ENCODE peak calls at places on chromosomes 7 and 10, in ten cellular contexts. X is endothelial cell of umbilical vein, F is IMR-90, U is Peyer's patch, R is right lobe of liver, J is H1, V is GM12892, L is suprapubic skin, A is adrenal gland, I is lower leg skin. O is an unnamed sample.
A peak's percentile ranks its signal among the peaks of the same experiment; 100 is the strongest.

GRCh38 chr7:111090834-111091233 is at the start of gene LRRN3:
- DNase-seq in X (no peak), F (peak; percentile 61), U (no peak), R (peak; percentile 44), J (no peak), V (no peak), L (no peak), A (peak; percentile 64), I (no peak), O (no peak)

GRCh38 chr7:118169146-118169545 is 14.8 kb upstream of the LSM8 start:
- DNase-seq in X (no peak), F (peak; percentile 41), U (no peak), R (no peak), J (no peak), V (no peak), L (no peak), A (no peak), I (no peak), O (no peak)

GRCh38 chr7:149670288-149670687 is 103.1 kb downstream of the ZNF467 start:
- DNase-seq in X (peak; percentile 55), F (peak; percentile 10), U (no peak), R (no peak), J (no peak), V (no peak), L (no peak), A (peak; percentile 50), I (no peak), O (no peak)

GRCh38 chr10:18087398-18087797 is 52.8 kb upstream of the CACNB2 start:
- DNase-seq in X (no peak), F (peak; percentile 27), U (no peak), R (no peak), J (no peak), V (no peak), L (no peak), A (peak; percentile 21), I (no peak), O (no peak)

GRCh38 chr7:108078156-108078781 is 51.9 kb downstream of the LAMB4 start:
- DNase-seq in X (peak; percentile 30), F (peak; percentile 34), U (no peak), R (no peak), J (no peak), V (no peak), L (no peak), A (no peak), I (no peak), O (no peak)

GRCh38 chr7:122006687-122007086 is 133.7 kb downstream of the PTPRZ1 start:
- DNase-seq in X (no peak), F (no peak), U (no peak), R (no peak), J (no peak), V (no peak), L (no peak), A (no peak), I (no peak), O (no peak)

GRCh38 chr10:77182803-77183202 is 454.8 kb downstream of the KCNMA1 start:
- DNase-seq in X (no peak), F (no peak), U (no peak), R (no peak), J (no peak), V (no peak), L (no peak), A (no peak), I (no peak), O (no peak)

GRCh38 chr10:25083546-25084111 is 67.2 kb downstream of the THNSL1 start:
- DNase-seq in X (no peak), F (no peak), U (no peak), R (no peak), J (no peak), V (no peak), L (no peak), A (no peak), I (no peak), O (no peak)

GRCh38 chr10:62805139-62806092 is 896 bp downstream of the ADO start:
- DNase-seq in X (peak; percentile 51), F (peak; percentile 47), U (peak; percentile 71), R (peak; percentile 55), J (peak; percentile 73), V (no peak), L (no peak), A (peak; percentile 35), I (peak; percentile 19), O (peak; percentile 41)

GRCh38 chr7:27999829-28000228 is 180.8 kb downstream of the JAZF1 start:
- DNase-seq in X (no peak), F (no peak), U (no peak), R (no peak), J (no peak), V (no peak), L (no peak), A (no peak), I (no peak), O (no peak)

GRCh38 chr10:76640765-76641164 is 996.8 kb downstream of the KCNMA1 start:
- DNase-seq in X (no peak), F (peak; percentile 85), U (no peak), R (no peak), J (no peak), V (no peak), L (no peak), A (no peak), I (no peak), O (no peak)

GRCh38 chr10:114694735-114695134 is 36.7 kb upstream of the ABLIM1 start:
- DNase-seq in X (peak; percentile 62), F (no peak), U (no peak), R (peak; percentile 57), J (peak; percentile 81), V (peak; percentile 17), L (no peak), A (no peak), I (no peak), O (peak; percentile 53)

GRCh38 chr7:7228967-7229366 is 46.6 kb downstream of the C1GALT1 start:
- DNase-seq in X (no peak), F (no peak), U (no peak), R (no peak), J (no peak), V (no peak), L (no peak), A (no peak), I (no peak), O (no peak)

GRCh38 chr10:133422223-133422820 is 2.1 kb downstream of the SPRN start:
- DNase-seq in X (no peak), F (no peak), U (no peak), R (no peak), J (no peak), V (no peak), L (no peak), A (no peak), I (no peak), O (no peak)

GRCh38 chr10:124388823-124389612 is 29.7 kb downstream of the OAT start:
- DNase-seq in X (peak; percentile 83), F (peak; percentile 71), U (peak; percentile 95), R (peak; percentile 93), J (peak; percentile 98), V (peak; percentile 99), L (peak; percentile 93), A (peak; percentile 93), I (peak; percentile 80), O (peak; percentile 96)
- TF ChIP-seq POLR2A in X (no peak), F (no peak), U (no peak), R (no peak), J (no peak), V (no peak), L (no peak), A (no peak), I (no peak), O (no peak)

GRCh38 chr10:23174075-23174973 is 17.8 kb upstream of the PTF1A start:
- DNase-seq in X (no peak), F (no peak), U (no peak), R (no peak), J (peak; percentile 64), V (no peak), L (no peak), A (no peak), I (no peak), O (no peak)

GRCh38 chr10:23171232-23171876 is 20.8 kb upstream of the PTF1A start:
- DNase-seq in X (peak; percentile 15), F (peak; percentile 32), U (no peak), R (no peak), J (peak; percentile 81), V (no peak), L (no peak), A (peak; percentile 32), I (no peak), O (peak; percentile 19)

GRCh38 chr10:23172429-23172828 is 19.7 kb upstream of the PTF1A start:
- DNase-seq in X (no peak), F (no peak), U (no peak), R (no peak), J (peak; percentile 55), V (no peak), L (no peak), A (no peak), I (no peak), O (no peak)

GRCh38 chr10:23173549-23174074 is 18.5 kb upstream of the PTF1A start:
- DNase-seq in X (no peak), F (no peak), U (no peak), R (no peak), J (peak; percentile 68), V (no peak), L (no peak), A (no peak), I (no peak), O (no peak)

DNA sequence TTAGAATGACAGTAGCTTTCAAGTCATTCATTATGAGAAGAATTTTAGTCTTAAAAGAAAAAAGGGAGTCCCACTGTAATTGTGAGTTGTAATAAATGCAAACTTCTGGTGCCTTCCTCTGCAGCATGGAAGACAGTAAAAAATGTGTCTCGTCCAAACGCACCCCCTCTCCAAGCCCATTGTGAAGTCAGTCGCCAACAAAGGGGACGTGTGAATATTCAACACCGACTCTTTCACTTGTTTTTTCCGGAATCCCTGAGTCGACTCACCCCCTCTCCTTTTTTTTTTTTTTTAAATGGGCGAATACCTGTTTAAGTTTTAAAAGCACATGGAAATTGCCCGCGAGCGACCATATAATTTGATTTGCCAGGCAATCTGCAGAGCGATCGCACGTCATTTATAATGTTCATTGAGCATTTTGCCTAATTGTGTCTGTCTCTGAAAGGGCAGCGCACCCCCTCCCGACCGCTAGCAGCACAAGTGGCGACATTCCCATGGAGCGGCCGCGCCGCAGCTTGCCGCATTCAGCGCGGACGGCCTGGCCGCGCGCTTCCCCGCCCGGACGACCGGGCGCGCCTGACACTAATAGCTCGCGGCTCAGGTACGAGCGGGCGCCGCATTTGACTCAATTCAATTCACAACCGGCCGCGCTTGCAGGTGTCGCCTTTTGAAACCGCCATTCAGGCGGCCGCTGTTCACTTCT is 19.1 kb upstream of the PTF1A start:
- DNase-seq in X (no peak), F (no peak), U (no peak), R (no peak), J (no peak), V (no peak), L (no peak), A (no peak), I (no peak), O (no peak)
- TF ChIP-seq POLR2A in X (no peak), F (no peak), U (no peak), R (no peak), J (no peak), V (no peak), L (no peak), A (no peak), I (no peak), O (no peak)

GRCh38 chr7:130935564-130936157 is 201.7 kb upstream of the KLF14 start:
- DNase-seq in X (no peak), F (no peak), U (no peak), R (no peak), J (no peak), V (no peak), L (no peak), A (no peak), I (no peak), O (no peak)
- TF ChIP-seq POLR2A in X (no peak), F (no peak), U (no peak), R (no peak), J (no peak), V (peak; percentile 39), L (no peak), A (no peak), I (no peak), O (no peak)

GRCh38 chr7:44595934-44596635 is 10.3 kb upstream of the OGDH start:
- DNase-seq in X (peak; percentile 14), F (peak; percentile 16), U (no peak), R (no peak), J (no peak), V (no peak), L (peak; percentile 23), A (no peak), I (no peak), O (no peak)
- TF ChIP-seq POLR2A in X (no peak), F (no peak), U (no peak), R (no peak), J (no peak), V (no peak), L (no peak), A (no peak), I (no peak), O (no peak)

O was measured in erythroblast.